ENCODE peak calls at places on chromosomes 7 and 10, in seven cellular contexts. X is stimulated activated CD4-positive, alpha-beta T cell treated with anti-CD3 and anti-CD28 coated beads, Interleukin-1b, Interleukin-23, amount 100 ng/mL, for 1 hour; E is gastrocnemius medialis; V is fibroblast of lung; O is fibroblast of pulmonary artery; L is HT-29; W is naive thymus-derived CD8-positive, alpha-beta T cell. N is an unnamed sample.

GRCh38 chr10:110420401-110421193 is 77.1 kb upstream of the DUSP5 start:
- DNase-seq in X (no peak), E (no peak), V (peak), O (peak), L (peak), W (no peak), N (peak)

GRCh38 chr10:79331709-79332108 is 15.6 kb upstream of the PPIF start:
- DNase-seq in X (peak), E (no peak), V (peak), O (peak), L (no peak), W (peak), N (peak)

GRCh38 chr7:46210467-46210866 is 289.4 kb upstream of the IGFBP3 start:
- DNase-seq in X (no peak), E (no peak), V (no peak), O (peak), L (no peak), W (no peak), N (no peak)

GRCh38 chr10:70323697-70324340 is 40.0 kb upstream of the NPFFR1 start:
- DNase-seq in X (no peak), E (peak), V (no peak), O (no peak), L (no peak), W (no peak), N (no peak)

GRCh38 chr10:103095005-103095404 is 98.1 kb downstream of the NT5C2 start:
- DNase-seq in X (no peak), E (no peak), V (no peak), O (no peak), L (no peak), W (no peak), N (no peak)

GRCh38 chr7:131391145-131391544 is 63.5 kb downstream of the MKLN1 start:
- DNase-seq in X (no peak), E (no peak), V (no peak), O (no peak), L (no peak), W (no peak), N (no peak)

GRCh38 chr7:90569368-90569767 is 26.8 kb upstream of the CDK14 start:
- DNase-seq in X (no peak), E (no peak), V (peak), O (no peak), L (no peak), W (no peak), N (no peak)

GRCh38 chr7:123823898-123824753 is 20.8 kb upstream of the HYAL4 start:
- DNase-seq in X (no peak), E (no peak), V (no peak), O (no peak), L (no peak), W (peak), N (no peak)

GRCh38 chr7:27920281-27920946 is 180.5 kb downstream of the TAX1BP1 start:
- DNase-seq in X (no peak), E (no peak), V (no peak), O (no peak), L (no peak), W (no peak), N (no peak)

GRCh38 chr10:49568235-49568634 is 29.3 kb upstream of the ERCC6 start:
- DNase-seq in X (no peak), E (no peak), V (peak), O (peak), L (no peak), W (no peak), N (no peak)

N was measured in GM04504.